ENCODE peak calls at places on chromosomes 5 and 9, in seven cellular contexts. R is CD8-positive, alpha-beta memory T cell; Q is activated gamma-delta T cell; L is LoVo; A is stomach; I is bronchial epithelial cell; J is SW 1271. N is an unnamed sample.

GRCh38 chr9:35649431-35650340 is 1.0 kb downstream of the SIT1 start:
- DNase-seq in R (peak), Q (no peak), L (no peak), A (no peak), I (no peak), J (no peak), N (no peak)

GRCh38 chr5:100584889-100585288 is 49.7 kb downstream of the FAM174A start:
- DNase-seq in R (no peak), Q (no peak), L (no peak), A (no peak), I (no peak), J (no peak), N (no peak)

GRCh38 chr5:150779397-150780179 is 1.0 kb downstream of the SMIM3 start:
- DNase-seq in R (no peak), Q (no peak), L (no peak), A (no peak), I (no peak), J (no peak), N (no peak)

GRCh38 chr9:95129651-95130291 is 187.7 kb downstream of the FANCC start:
- DNase-seq in R (no peak), Q (no peak), L (no peak), A (no peak), I (no peak), J (no peak), N (no peak)

GRCh38 chr9:124843635-124844034 is 9.6 kb upstream of the WDR38 start:
- DNase-seq in R (no peak), Q (no peak), L (no peak), A (no peak), I (no peak), J (no peak), N (no peak)

GRCh38 chr9:136535070-136535469 is 10.8 kb downstream of the NOTCH1 start:
- DNase-seq in R (no peak), Q (no peak), L (no peak), A (no peak), I (no peak), J (no peak), N (no peak)

GRCh38 chr5:116583085-116583766 is 8.6 kb upstream of the SEMA6A start:
- DNase-seq in R (no peak), Q (no peak), L (no peak), A (no peak), I (peak), J (no peak), N (no peak)

GRCh38 chr5:112548246-112548982 is 129.3 kb upstream of the EPB41L4A start:
- DNase-seq in R (no peak), Q (no peak), L (no peak), A (no peak), I (peak), J (no peak), N (no peak)

GRCh38 chr5:58454025-58454424 is 5.9 kb downstream of the PLK2 start:
- DNase-seq in R (no peak), Q (no peak), L (peak), A (no peak), I (no peak), J (no peak), N (no peak)

GRCh38 chr9:18473551-18474279 is at the start of gene ADAMTSL1:
- DNase-seq in R (no peak), Q (no peak), L (no peak), A (peak), I (no peak), J (no peak), N (peak)

GRCh38 chr9:93038918-93039317 is 19.6 kb upstream of the SUSD3 start:
- DNase-seq in R (no peak), Q (no peak), L (no peak), A (no peak), I (no peak), J (no peak), N (no peak)

GRCh38 chr5:136754216-136754615 is 388.9 kb upstream of the TRPC7 start:
- DNase-seq in R (no peak), Q (no peak), L (no peak), A (no peak), I (no peak), J (no peak), N (peak)

GRCh38 chr9:94173632-94174031 is 85.5 kb upstream of the ZNF169 start:
- DNase-seq in R (no peak), Q (no peak), L (no peak), A (no peak), I (no peak), J (no peak), N (no peak)

GRCh38 chr5:4651811-4652565 is 488.1 kb upstream of the ADAMTS16 start:
- DNase-seq in R (no peak), Q (no peak), L (no peak), A (no peak), I (no peak), J (no peak), N (no peak)

GRCh38 chr9:121545875-121546423 is 46.3 kb upstream of the GGTA1 start:
- DNase-seq in R (peak), Q (no peak), L (peak), A (peak), I (peak), J (peak), N (peak)

GRCh38 chr5:111859031-111859430 is 102.0 kb upstream of the NREP start:
- DNase-seq in R (no peak), Q (no peak), L (no peak), A (no peak), I (no peak), J (no peak), N (peak)

GRCh38 chr5:135505973-135506372 is 29.8 kb downstream of the NEUROG1 start:
- DNase-seq in R (no peak), Q (no peak), L (no peak), A (no peak), I (peak), J (no peak), N (no peak)

GRCh38 chr9:106921341-106921899 is 58.5 kb downstream of the ZNF462 start:
- DNase-seq in R (no peak), Q (no peak), L (peak), A (no peak), I (peak), J (no peak), N (peak)

GRCh38 chr9:4490705-4491620 is 695 bp downstream of the SLC1A1 start:
- DNase-seq in R (no peak), Q (no peak), L (no peak), A (no peak), I (peak), J (no peak), N (peak)

GRCh38 chr9:136531904-136532798 is 13.7 kb downstream of the NOTCH1 start:
- DNase-seq in R (no peak), Q (no peak), L (no peak), A (no peak), I (no peak), J (no peak), N (no peak)

GRCh38 chr9:16572005-16572727 is 298.3 kb downstream of the BNC2 start:
- DNase-seq in R (no peak), Q (no peak), L (no peak), A (no peak), I (no peak), J (no peak), N (no peak)

GRCh38 chr5:42720242-42720641 is 36.4 kb upstream of the CCDC152 start:
- DNase-seq in R (no peak), Q (no peak), L (no peak), A (no peak), I (no peak), J (no peak), N (no peak)

N was measured in G401.